ENCODE peak calls at places on chromosome 19, in eight cellular contexts. One of them, this sample, is unnamed.

GRCh38 chr19:45729774-45730388 is 815 bp downstream of the FBXO46 start:
- DNase-seq in GM10248: peak; percentile 61
- DNase-seq in RWPE1: peak; percentile 18
- DNase-seq in epithelial cell of esophagus: peak; percentile 74
- DNase-seq in A549: no peak
- DNase-seq in GM12865: peak; percentile 45
- DNase-seq in AG09309: no peak
- DNase-seq in nephron progenitor cell: no peak
- DNase-seq in this sample: no peak

GRCh38 chr19:44689290-44690130 is 9.4 kb upstream of the CEACAM16 start:
- DNase-seq in GM10248: peak; percentile 73
- DNase-seq in RWPE1: no peak
- DNase-seq in epithelial cell of esophagus: peak; percentile 76
- DNase-seq in A549: peak; percentile 95
- DNase-seq in GM12865: peak; percentile 90
- DNase-seq in AG09309: peak; percentile 10
- DNase-seq in nephron progenitor cell: peak; percentile 94
- DNase-seq in this sample: peak; percentile 84

GRCh38 chr19:52227980-52228379 is 38.1 kb downstream of the PPP2R1A start:
- DNase-seq in GM10248: no peak
- DNase-seq in RWPE1: no peak
- DNase-seq in epithelial cell of esophagus: no peak
- DNase-seq in A549: no peak
- DNase-seq in GM12865: no peak
- DNase-seq in AG09309: no peak
- DNase-seq in nephron progenitor cell: no peak
- DNase-seq in this sample: no peak

GRCh38 chr19:48887861-48888612 is 10.5 kb downstream of the TULP2 start:
- DNase-seq in GM10248: no peak
- DNase-seq in RWPE1: no peak
- DNase-seq in epithelial cell of esophagus: no peak
- DNase-seq in A549: peak; percentile 43
- DNase-seq in GM12865: no peak
- DNase-seq in AG09309: no peak
- DNase-seq in nephron progenitor cell: no peak
- DNase-seq in this sample: no peak

GRCh38 chr19:50025794-50026549 is at the start of gene ZNF473:
- DNase-seq in GM10248: peak; percentile 91
- DNase-seq in RWPE1: peak; percentile 87
- DNase-seq in epithelial cell of esophagus: peak; percentile 97
- DNase-seq in A549: peak; percentile 97
- DNase-seq in GM12865: peak; percentile 97
- DNase-seq in AG09309: peak; percentile 86
- DNase-seq in nephron progenitor cell: peak; percentile 86
- DNase-seq in this sample: peak; percentile 84

GRCh38 chr19:45408830-45409593 is 2.6 kb downstream of the POLR1G start:
- DNase-seq in GM10248: no peak
- DNase-seq in RWPE1: no peak
- DNase-seq in epithelial cell of esophagus: no peak
- DNase-seq in A549: no peak
- DNase-seq in GM12865: no peak
- DNase-seq in AG09309: no peak
- DNase-seq in nephron progenitor cell: no peak
- DNase-seq in this sample: no peak

GRCh38 chr19:48731452-48731851 is 9.0 kb downstream of the RASIP1 start:
- DNase-seq in GM10248: no peak
- DNase-seq in RWPE1: no peak
- DNase-seq in epithelial cell of esophagus: no peak
- DNase-seq in A549: no peak
- DNase-seq in GM12865: no peak
- DNase-seq in AG09309: no peak
- DNase-seq in nephron progenitor cell: no peak
- DNase-seq in this sample: no peak

GRCh38 chr19:54173951-54174817 is 1.2 kb upstream of the TMC4 start:
- DNase-seq in GM10248: no peak
- DNase-seq in RWPE1: no peak
- DNase-seq in epithelial cell of esophagus: no peak
- DNase-seq in A549: no peak
- DNase-seq in GM12865: no peak
- DNase-seq in AG09309: no peak
- DNase-seq in nephron progenitor cell: no peak
- DNase-seq in this sample: no peak

GRCh38 chr19:6728346-6728745 is 7.9 kb upstream of the C3 start:
- DNase-seq in GM10248: peak; percentile 64
- DNase-seq in RWPE1: no peak
- DNase-seq in epithelial cell of esophagus: no peak
- DNase-seq in A549: no peak
- DNase-seq in GM12865: peak; percentile 51
- DNase-seq in AG09309: no peak
- DNase-seq in nephron progenitor cell: no peak
- DNase-seq in this sample: no peak

GRCh38 chr19:18650048-18650435 is 13.2 kb downstream of the KLHL26 start:
- DNase-seq in GM10248: no peak
- DNase-seq in RWPE1: no peak
- DNase-seq in epithelial cell of esophagus: no peak
- DNase-seq in A549: no peak
- DNase-seq in GM12865: no peak
- DNase-seq in AG09309: no peak
- DNase-seq in nephron progenitor cell: no peak
- DNase-seq in this sample: no peak

GRCh38 chr19:5881543-5882299 is 11.4 kb upstream of the FUT5 start:
- DNase-seq in GM10248: no peak
- DNase-seq in RWPE1: no peak
- DNase-seq in epithelial cell of esophagus: no peak
- DNase-seq in A549: no peak
- DNase-seq in GM12865: no peak
- DNase-seq in AG09309: no peak
- DNase-seq in nephron progenitor cell: no peak
- DNase-seq in this sample: no peak

GRCh38 chr19:5985098-5985783 is 7.3 kb upstream of the RANBP3 start:
- DNase-seq in GM10248: no peak
- DNase-seq in RWPE1: peak; percentile 59
- DNase-seq in epithelial cell of esophagus: peak; percentile 64
- DNase-seq in A549: no peak
- DNase-seq in GM12865: no peak
- DNase-seq in AG09309: peak; percentile 32
- DNase-seq in nephron progenitor cell: no peak
- DNase-seq in this sample: no peak

GRCh38 chr19:48321622-48322591 is 3.4 kb upstream of the EMP3 start:
- DNase-seq in GM10248: peak; percentile 95
- DNase-seq in RWPE1: peak; percentile 97
- DNase-seq in epithelial cell of esophagus: peak; percentile 99
- DNase-seq in A549: peak; percentile 99
- DNase-seq in GM12865: peak; percentile 100
- DNase-seq in AG09309: peak; percentile 94
- DNase-seq in nephron progenitor cell: peak; percentile 99
- DNase-seq in this sample: peak; percentile 98

GRCh38 chr19:35110974-35111373 is 4.6 kb upstream of the FXYD3 start:
- DNase-seq in GM10248: no peak
- DNase-seq in RWPE1: no peak
- DNase-seq in epithelial cell of esophagus: no peak
- DNase-seq in A549: no peak
- DNase-seq in GM12865: no peak
- DNase-seq in AG09309: no peak
- DNase-seq in nephron progenitor cell: no peak
- DNase-seq in this sample: no peak

GRCh38 chr19:46721269-46722003 is 4.5 kb upstream of the PRKD2 start:
- DNase-seq in GM10248: no peak
- DNase-seq in RWPE1: no peak
- DNase-seq in epithelial cell of esophagus: no peak
- DNase-seq in A549: no peak
- DNase-seq in GM12865: no peak
- DNase-seq in AG09309: no peak
- DNase-seq in nephron progenitor cell: peak; percentile 44
- DNase-seq in this sample: no peak

GRCh38 chr19:8404391-8405151 is 8.5 kb upstream of the MARCHF2 start:
- DNase-seq in GM10248: no peak
- DNase-seq in RWPE1: no peak
- DNase-seq in epithelial cell of esophagus: no peak
- DNase-seq in A549: no peak
- DNase-seq in GM12865: no peak
- DNase-seq in AG09309: no peak
- DNase-seq in nephron progenitor cell: no peak
- DNase-seq in this sample: no peak

GRCh38 chr19:33797821-33798633 is 1.4 kb downstream of the KCTD15 start:
- DNase-seq in GM10248: no peak
- DNase-seq in RWPE1: no peak
- DNase-seq in epithelial cell of esophagus: peak; percentile 50
- DNase-seq in A549: peak; percentile 64
- DNase-seq in GM12865: no peak
- DNase-seq in AG09309: no peak
- DNase-seq in nephron progenitor cell: peak; percentile 80
- DNase-seq in this sample: peak; percentile 34

GRCh38 chr19:40517248-40517647 is 50.4 kb downstream of the SPTBN4 start:
- DNase-seq in GM10248: no peak
- DNase-seq in RWPE1: no peak
- DNase-seq in epithelial cell of esophagus: no peak
- DNase-seq in A549: no peak
- DNase-seq in GM12865: no peak
- DNase-seq in AG09309: no peak
- DNase-seq in nephron progenitor cell: no peak
- DNase-seq in this sample: no peak

GRCh38 chr19:44719262-44719701 is 20.3 kb downstream of the CEACAM16 start:
- DNase-seq in GM10248: no peak
- DNase-seq in RWPE1: no peak
- DNase-seq in epithelial cell of esophagus: no peak
- DNase-seq in A549: no peak
- DNase-seq in GM12865: no peak
- DNase-seq in AG09309: no peak
- DNase-seq in nephron progenitor cell: no peak
- DNase-seq in this sample: no peak

GRCh38 chr19:49151339-49152217 is 3.6 kb downstream of the HRC start:
- DNase-seq in GM10248: no peak
- DNase-seq in RWPE1: peak; percentile 92
- DNase-seq in epithelial cell of esophagus: peak; percentile 96
- DNase-seq in A549: peak; percentile 91
- DNase-seq in GM12865: peak; percentile 27
- DNase-seq in AG09309: no peak
- DNase-seq in nephron progenitor cell: peak; percentile 75
- DNase-seq in this sample: peak; percentile 48

GRCh38 chr19:708154-709141 is at the start of gene PALM:
- DNase-seq in GM10248: no peak
- DNase-seq in RWPE1: no peak
- DNase-seq in epithelial cell of esophagus: no peak
- DNase-seq in A549: no peak
- DNase-seq in GM12865: no peak
- DNase-seq in AG09309: no peak
- DNase-seq in nephron progenitor cell: peak; percentile 74
- DNase-seq in this sample: peak; percentile 47
- TF ChIP-seq CTCF in GM10248: no peak
- TF ChIP-seq CTCF in RWPE1: peak; percentile 26
- TF ChIP-seq CTCF in epithelial cell of esophagus: no peak
- TF ChIP-seq CTCF in A549: peak; percentile 42
- TF ChIP-seq CTCF in GM12865: no peak
- TF ChIP-seq CTCF in AG09309: no peak
- TF ChIP-seq CTCF in nephron progenitor cell: no peak
- TF ChIP-seq CTCF in this sample: peak; percentile 37

DNA sequence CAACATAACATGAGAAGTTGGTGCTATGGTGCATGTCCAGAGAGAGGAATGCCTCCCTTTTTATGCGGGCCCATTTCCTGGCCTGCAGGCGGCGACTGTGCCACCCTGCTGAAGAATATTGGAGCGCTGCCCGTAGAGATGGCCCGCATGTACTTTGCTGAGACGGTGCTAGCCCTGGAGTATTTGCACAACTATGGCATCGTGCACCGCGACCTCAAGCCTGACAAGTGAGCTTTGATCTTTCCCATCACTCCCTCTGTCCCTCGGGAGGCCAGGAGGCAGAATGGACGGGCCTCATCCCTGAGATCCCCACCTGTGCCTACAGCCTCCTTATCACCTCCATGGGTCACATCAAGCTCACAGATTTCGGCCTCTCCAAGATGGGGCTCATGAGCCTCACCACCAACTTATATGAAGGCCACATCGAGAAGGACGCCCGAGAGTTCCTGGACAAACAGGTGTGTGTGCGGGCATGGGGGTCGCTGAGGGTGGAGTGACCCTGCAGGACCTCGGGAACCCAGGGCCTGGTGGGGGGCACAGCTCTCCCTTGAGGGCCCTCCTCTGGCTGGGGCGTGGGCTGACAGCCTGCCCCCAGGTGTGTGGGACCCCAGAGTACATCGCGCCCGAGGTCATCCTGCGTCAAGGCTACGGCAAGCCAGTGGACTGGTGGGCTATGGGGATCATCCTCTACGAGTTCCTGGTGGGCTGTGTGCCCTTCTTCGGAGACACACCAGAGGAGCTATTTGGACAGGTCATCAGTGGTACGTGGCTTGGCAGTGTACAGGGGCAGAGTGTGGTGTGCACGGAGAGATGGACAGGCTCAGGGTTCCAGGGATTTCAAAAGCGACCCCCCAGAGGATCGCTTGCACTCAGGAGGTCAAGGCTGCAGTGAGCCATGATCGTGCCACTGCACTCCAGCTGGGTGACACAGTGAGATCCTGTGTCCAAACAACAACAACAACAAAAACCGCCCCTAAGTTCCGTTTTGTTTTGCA is 16.2 kb downstream of the DNASE2 start:
- DNase-seq in GM10248: no peak
- DNase-seq in RWPE1: no peak
- DNase-seq in epithelial cell of esophagus: no peak
- DNase-seq in A549: no peak
- DNase-seq in GM12865: no peak
- DNase-seq in AG09309: no peak
- DNase-seq in nephron progenitor cell: no peak
- DNase-seq in this sample: no peak
- TF ChIP-seq CTCF in GM10248: no peak
- TF ChIP-seq CTCF in RWPE1: no peak
- TF ChIP-seq CTCF in epithelial cell of esophagus: no peak
- TF ChIP-seq CTCF in A549: no peak
- TF ChIP-seq CTCF in GM12865: no peak
- TF ChIP-seq CTCF in AG09309: no peak
- TF ChIP-seq CTCF in nephron progenitor cell: no peak
- TF ChIP-seq CTCF in this sample: no peak

GRCh38 chr19:29091127-29091526 is 121.8 kb downstream of the UQCRFS1 start:
- DNase-seq in GM10248: no peak
- DNase-seq in RWPE1: no peak
- DNase-seq in epithelial cell of esophagus: no peak
- DNase-seq in A549: no peak
- DNase-seq in GM12865: no peak
- DNase-seq in AG09309: no peak
- DNase-seq in nephron progenitor cell: no peak
- DNase-seq in this sample: no peak
- TF ChIP-seq CTCF in GM10248: no peak
- TF ChIP-seq CTCF in RWPE1: no peak
- TF ChIP-seq CTCF in epithelial cell of esophagus: no peak
- TF ChIP-seq CTCF in A549: no peak
- TF ChIP-seq CTCF in GM12865: no peak
- TF ChIP-seq CTCF in AG09309: no peak
- TF ChIP-seq CTCF in nephron progenitor cell: no peak
- TF ChIP-seq CTCF in this sample: no peak

DNA sequence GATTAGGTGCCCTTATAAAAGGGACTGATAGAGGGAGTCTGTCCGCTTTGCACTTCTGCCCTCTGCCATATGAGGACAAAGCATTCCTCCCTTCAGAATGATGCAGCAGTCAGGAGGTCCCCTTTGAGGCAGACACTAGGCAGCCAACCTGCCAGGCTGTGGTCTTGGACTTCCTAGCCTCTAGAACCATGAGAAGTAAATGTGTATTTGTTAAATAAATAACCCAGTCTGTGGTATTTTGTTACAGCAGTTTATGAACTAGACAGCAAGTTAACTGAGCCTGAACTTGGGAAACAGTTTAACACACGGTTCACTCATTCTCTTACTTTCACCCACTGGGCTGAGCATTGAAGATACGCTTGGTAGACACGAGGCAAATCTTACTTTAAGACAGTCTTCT is 313.2 kb downstream of the UQCRFS1 start:
- DNase-seq in GM10248: no peak
- DNase-seq in RWPE1: no peak
- DNase-seq in epithelial cell of esophagus: no peak
- DNase-seq in A549: no peak
- DNase-seq in GM12865: no peak
- DNase-seq in AG09309: no peak
- DNase-seq in nephron progenitor cell: no peak
- DNase-seq in this sample: no peak
- TF ChIP-seq CTCF in GM10248: no peak
- TF ChIP-seq CTCF in RWPE1: no peak
- TF ChIP-seq CTCF in epithelial cell of esophagus: no peak
- TF ChIP-seq CTCF in A549: no peak
- TF ChIP-seq CTCF in GM12865: no peak
- TF ChIP-seq CTCF in AG09309: no peak
- TF ChIP-seq CTCF in nephron progenitor cell: no peak
- TF ChIP-seq CTCF in this sample: no peak